ENCODE peak calls at places on chromosomes 6 and 20, in six cellular contexts. One of them, this sample, is unnamed.
A peak's percentile ranks its signal among the peaks of the same experiment; 100 is the strongest.

GRCh38 chr20:9460518-9460917 is 53.9 kb upstream of the LAMP5 start:
- DNase-seq in ovary: no peak
- DNase-seq in adrenal gland: no peak
- DNase-seq in Peyer's patch: no peak
- DNase-seq in breast epithelium: no peak
- DNase-seq in transverse colon: no peak
- DNase-seq in this sample: no peak

GRCh38 chr20:50044353-50044960 is 61.7 kb downstream of the SNAI1 start:
- DNase-seq in ovary: no peak
- DNase-seq in adrenal gland: no peak
- DNase-seq in Peyer's patch: no peak
- DNase-seq in transverse colon: no peak
- DNase-seq in breast epithelium: no peak
- DNase-seq in this sample: no peak

GRCh38 chr6:21840428-21840827 is 246.9 kb downstream of the SOX4 start:
- DNase-seq in breast epithelium: no peak
- DNase-seq in transverse colon: no peak
- DNase-seq in ovary: no peak
- DNase-seq in Peyer's patch: no peak
- DNase-seq in adrenal gland: no peak
- DNase-seq in this sample: no peak

GRCh38 chr6:15329154-15329781 is 83.4 kb downstream of the JARID2 start:
- DNase-seq in Peyer's patch: no peak
- DNase-seq in ovary: no peak
- DNase-seq in breast epithelium: no peak
- DNase-seq in transverse colon: no peak
- DNase-seq in adrenal gland: no peak
- DNase-seq in this sample: no peak

GRCh38 chr6:26536571-26537159 is 1.5 kb upstream of the HMGN4 start:
- DNase-seq in adrenal gland: peak; percentile 35
- DNase-seq in transverse colon: peak; percentile 52
- DNase-seq in ovary: peak; percentile 67
- DNase-seq in Peyer's patch: peak; percentile 52
- DNase-seq in breast epithelium: no peak
- DNase-seq in this sample: peak; percentile 36

GRCh38 chr20:53899351-53900167 is 170.8 kb downstream of the BCAS1 start:
- DNase-seq in ovary: no peak
- DNase-seq in Peyer's patch: peak; percentile 82
- DNase-seq in breast epithelium: no peak
- DNase-seq in transverse colon: peak; percentile 68
- DNase-seq in adrenal gland: peak; percentile 18
- DNase-seq in this sample: no peak

GRCh38 chr6:165556116-165556843 is 106.8 kb downstream of the PDE10A start:
- DNase-seq in Peyer's patch: no peak
- DNase-seq in transverse colon: no peak
- DNase-seq in ovary: no peak
- DNase-seq in adrenal gland: no peak
- DNase-seq in breast epithelium: no peak
- DNase-seq in this sample: no peak

GRCh38 chr6:128494440-128494839 is 26.0 kb downstream of the PTPRK start:
- DNase-seq in ovary: no peak
- DNase-seq in breast epithelium: no peak
- DNase-seq in transverse colon: no peak
- DNase-seq in Peyer's patch: no peak
- DNase-seq in adrenal gland: no peak
- DNase-seq in this sample: no peak

GRCh38 chr20:48002517-48002970 is 217.3 kb upstream of the SULF2 start:
- DNase-seq in adrenal gland: no peak
- DNase-seq in Peyer's patch: peak; percentile 38
- DNase-seq in breast epithelium: no peak
- DNase-seq in transverse colon: no peak
- DNase-seq in ovary: no peak
- DNase-seq in this sample: no peak
- TF ChIP-seq POLR2A in adrenal gland: no peak
- TF ChIP-seq POLR2A in Peyer's patch: no peak
- TF ChIP-seq POLR2A in breast epithelium: no peak
- TF ChIP-seq POLR2A in transverse colon: no peak
- TF ChIP-seq POLR2A in ovary: no peak
- TF ChIP-seq POLR2A in this sample: no peak

DNA sequence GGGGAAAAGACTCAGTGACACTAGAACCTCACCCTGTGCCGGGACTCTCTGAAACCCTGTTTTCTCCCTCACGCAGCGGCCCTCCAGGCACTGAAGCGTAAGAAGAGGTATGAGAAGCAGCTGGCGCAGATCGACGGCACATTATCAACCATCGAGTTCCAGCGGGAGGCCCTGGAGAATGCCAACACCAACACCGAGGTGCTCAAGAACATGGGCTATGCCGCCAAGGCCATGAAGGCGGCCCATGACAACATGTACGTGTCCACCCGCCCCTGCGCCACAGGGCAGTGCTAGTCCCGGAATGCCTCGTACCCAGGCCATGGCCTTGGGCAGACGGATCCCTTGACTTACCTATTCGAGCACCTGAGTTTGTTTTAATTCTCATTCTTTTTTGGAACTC is 37.2 kb downstream of the CHMP4B start:
- DNase-seq in transverse colon: no peak
- DNase-seq in ovary: no peak
- DNase-seq in adrenal gland: no peak
- DNase-seq in Peyer's patch: no peak
- DNase-seq in breast epithelium: no peak
- DNase-seq in this sample: no peak
- TF ChIP-seq POLR2A in transverse colon: no peak
- TF ChIP-seq POLR2A in ovary: no peak
- TF ChIP-seq POLR2A in adrenal gland: no peak
- TF ChIP-seq POLR2A in Peyer's patch: no peak
- TF ChIP-seq POLR2A in breast epithelium: no peak
- TF ChIP-seq POLR2A in this sample: no peak

GRCh38 chr6:112283621-112284020 is 29.3 kb upstream of the LAMA4 start:
- DNase-seq in transverse colon: no peak
- DNase-seq in Peyer's patch: no peak
- DNase-seq in adrenal gland: no peak
- DNase-seq in breast epithelium: no peak
- DNase-seq in ovary: no peak
- DNase-seq in this sample: no peak

GRCh38 chr6:112282217-112282616 is 27.9 kb upstream of the LAMA4 start:
- DNase-seq in adrenal gland: peak; percentile 42
- DNase-seq in breast epithelium: no peak
- DNase-seq in Peyer's patch: peak; percentile 19
- DNase-seq in ovary: peak; percentile 62
- DNase-seq in transverse colon: peak; percentile 32
- DNase-seq in this sample: peak; percentile 72

GRCh38 chr6:112275365-112275764 is 21.0 kb upstream of the LAMA4 start:
- DNase-seq in Peyer's patch: no peak
- DNase-seq in transverse colon: no peak
- DNase-seq in ovary: no peak
- DNase-seq in breast epithelium: no peak
- DNase-seq in adrenal gland: no peak
- DNase-seq in this sample: no peak

GRCh38 chr6:112274774-112275173 is 20.4 kb upstream of the LAMA4 start:
- DNase-seq in transverse colon: no peak
- DNase-seq in Peyer's patch: no peak
- DNase-seq in ovary: no peak
- DNase-seq in breast epithelium: no peak
- DNase-seq in adrenal gland: no peak
- DNase-seq in this sample: no peak

DNA sequence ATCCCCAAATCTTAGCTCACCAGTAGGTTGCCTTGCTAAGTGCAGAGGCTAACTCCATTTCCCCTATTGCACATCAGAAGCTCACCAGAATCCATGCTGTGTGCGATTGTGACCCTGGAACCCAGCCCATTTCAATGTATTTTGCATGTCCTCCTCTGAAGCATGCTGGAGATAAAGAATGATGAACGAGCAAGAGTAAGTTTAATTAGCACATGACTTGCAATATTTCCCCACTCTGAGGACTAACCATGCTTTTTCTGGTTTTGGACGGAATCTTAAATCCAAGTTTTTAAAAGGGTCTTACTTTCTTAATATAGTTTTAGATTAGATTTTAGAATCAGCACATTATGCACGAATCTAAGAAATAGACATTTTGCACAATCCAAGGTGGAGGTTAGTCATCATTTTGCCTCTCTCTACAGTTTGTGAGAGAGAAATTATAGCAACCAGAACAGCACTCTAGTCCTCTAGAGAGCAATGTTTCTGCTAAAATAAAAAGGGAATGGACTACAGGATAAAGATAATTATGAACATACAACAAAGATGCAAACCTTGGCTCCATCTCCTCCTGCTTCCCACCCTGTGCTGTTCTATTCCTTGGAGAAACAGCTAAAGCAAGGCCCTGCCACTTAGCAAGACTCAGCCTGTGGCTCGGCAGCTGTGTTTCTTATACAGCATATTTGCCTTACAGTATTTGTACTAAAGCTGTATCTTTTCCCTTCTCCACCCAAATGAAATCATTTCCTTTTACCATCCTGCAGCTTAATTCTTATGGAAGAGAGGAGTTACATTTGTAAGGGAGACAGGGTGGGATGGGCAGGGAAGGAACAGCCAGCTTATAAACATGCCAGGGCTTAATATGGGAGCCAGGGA is 24.9 kb upstream of the LAMA4 start:
- DNase-seq in ovary: no peak
- DNase-seq in Peyer's patch: no peak
- DNase-seq in breast epithelium: no peak
- DNase-seq in transverse colon: no peak
- DNase-seq in adrenal gland: no peak
- DNase-seq in this sample: no peak
- TF ChIP-seq POLR2A in ovary: no peak
- TF ChIP-seq POLR2A in Peyer's patch: no peak
- TF ChIP-seq POLR2A in breast epithelium: no peak
- TF ChIP-seq POLR2A in transverse colon: no peak
- TF ChIP-seq POLR2A in adrenal gland: no peak
- TF ChIP-seq POLR2A in this sample: no peak

DNA sequence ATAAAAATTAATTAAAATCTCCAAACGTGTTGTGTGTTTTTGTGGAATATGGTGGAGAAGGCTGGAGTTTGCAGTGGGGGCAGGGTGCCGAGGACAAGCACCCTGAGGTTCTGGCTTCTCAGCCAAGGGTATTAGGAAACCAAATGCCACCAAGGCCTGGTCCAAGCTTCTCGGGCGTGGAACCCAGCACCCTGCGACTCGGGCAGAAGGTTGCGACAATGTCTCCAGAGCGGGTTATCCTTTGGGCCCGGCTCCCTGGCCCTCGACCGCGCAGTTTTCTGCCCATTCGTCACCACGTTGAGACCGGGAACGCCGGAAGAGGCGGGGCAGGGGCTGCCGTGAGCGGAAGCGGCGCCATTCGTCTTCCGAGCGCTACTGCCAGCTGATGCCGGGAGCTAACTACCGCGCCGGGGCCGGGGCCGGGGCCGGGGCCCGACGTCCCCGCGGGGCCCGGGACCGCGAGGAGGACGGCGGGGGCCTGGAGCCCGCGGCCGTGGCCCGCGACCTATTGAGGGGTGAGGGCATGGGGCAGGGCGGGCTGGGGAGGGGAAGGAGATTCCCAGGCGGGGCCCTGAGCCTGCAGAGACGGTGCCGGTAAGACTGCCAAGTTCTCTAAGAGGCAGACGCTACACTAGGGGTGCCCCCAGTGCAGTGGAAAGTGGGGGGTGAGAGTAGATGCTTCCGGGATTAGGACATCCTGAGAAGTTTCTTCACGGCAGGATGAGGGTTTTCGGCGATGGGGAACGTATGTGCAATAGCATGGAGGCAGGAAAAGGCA is at the start of gene RRP36:
- DNase-seq in Peyer's patch: peak; percentile 72
- DNase-seq in ovary: peak; percentile 71
- DNase-seq in transverse colon: peak; percentile 81
- DNase-seq in adrenal gland: peak; percentile 81
- DNase-seq in breast epithelium: peak; percentile 71
- DNase-seq in this sample: peak; percentile 66
- TF ChIP-seq POLR2A in Peyer's patch: no peak
- TF ChIP-seq POLR2A in ovary: no peak
- TF ChIP-seq POLR2A in transverse colon: peak; percentile 40
- TF ChIP-seq POLR2A in adrenal gland: no peak
- TF ChIP-seq POLR2A in breast epithelium: no peak
- TF ChIP-seq POLR2A in this sample: no peak

GRCh38 chr6:35474129-35474977 is 6.2 kb downstream of the RPL10A start:
- DNase-seq in ovary: no peak
- DNase-seq in transverse colon: no peak
- DNase-seq in Peyer's patch: no peak
- DNase-seq in breast epithelium: no peak
- DNase-seq in adrenal gland: no peak
- DNase-seq in this sample: no peak
- TF ChIP-seq POLR2A in ovary: no peak
- TF ChIP-seq POLR2A in transverse colon: no peak
- TF ChIP-seq POLR2A in Peyer's patch: no peak
- TF ChIP-seq POLR2A in breast epithelium: no peak
- TF ChIP-seq POLR2A in adrenal gland: no peak
- TF ChIP-seq POLR2A in this sample: no peak

DNA sequence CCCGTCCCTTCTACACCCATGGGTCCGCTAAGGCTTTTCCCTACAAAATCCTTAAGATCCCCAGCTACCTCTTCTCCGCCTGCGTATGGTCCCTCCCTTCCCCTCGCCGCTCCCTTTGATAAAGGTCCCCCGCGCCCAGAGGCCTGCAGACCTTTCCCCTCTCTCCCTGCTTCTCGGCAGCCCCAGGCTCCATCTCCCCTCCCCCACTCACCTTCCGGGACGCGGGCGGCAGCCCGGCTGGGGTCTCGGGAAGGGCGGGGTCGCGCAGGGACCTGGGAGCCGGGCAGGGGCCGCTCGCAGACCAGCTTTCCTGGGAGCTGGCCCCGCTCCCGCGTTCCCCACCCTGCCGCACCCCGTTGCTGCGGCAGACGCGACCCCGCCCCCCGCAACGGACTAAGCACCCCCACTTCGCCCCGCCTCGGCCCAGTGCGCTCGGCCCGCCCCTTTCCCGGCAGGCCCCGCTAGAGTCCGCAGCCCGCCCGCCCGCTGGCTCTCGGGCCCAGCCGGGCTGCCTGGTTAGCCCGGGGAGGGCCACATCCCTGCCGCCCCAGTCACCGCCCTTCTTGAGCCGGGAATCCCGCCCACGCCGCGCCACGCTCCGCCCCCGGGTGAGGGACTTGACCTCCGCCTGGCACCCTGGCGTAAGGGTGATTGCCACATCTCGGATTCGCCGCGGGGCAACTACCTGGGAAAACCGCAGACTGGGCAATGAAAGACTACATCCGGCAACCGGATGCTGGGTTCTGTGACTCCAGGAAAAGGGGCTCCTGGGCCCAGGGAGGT is at the start of gene FLOT1:
- DNase-seq in adrenal gland: peak; percentile 98
- DNase-seq in transverse colon: peak; percentile 99
- DNase-seq in Peyer's patch: peak; percentile 94
- DNase-seq in breast epithelium: peak; percentile 100
- DNase-seq in ovary: peak; percentile 94
- DNase-seq in this sample: peak; percentile 96
- TF ChIP-seq POLR2A in adrenal gland: peak; percentile 68
- TF ChIP-seq POLR2A in transverse colon: peak; percentile 88
- TF ChIP-seq POLR2A in Peyer's patch: peak; percentile 66
- TF ChIP-seq POLR2A in breast epithelium: peak; percentile 19
- TF ChIP-seq POLR2A in ovary: peak; percentile 55
- TF ChIP-seq POLR2A in this sample: peak; percentile 67

DNA sequence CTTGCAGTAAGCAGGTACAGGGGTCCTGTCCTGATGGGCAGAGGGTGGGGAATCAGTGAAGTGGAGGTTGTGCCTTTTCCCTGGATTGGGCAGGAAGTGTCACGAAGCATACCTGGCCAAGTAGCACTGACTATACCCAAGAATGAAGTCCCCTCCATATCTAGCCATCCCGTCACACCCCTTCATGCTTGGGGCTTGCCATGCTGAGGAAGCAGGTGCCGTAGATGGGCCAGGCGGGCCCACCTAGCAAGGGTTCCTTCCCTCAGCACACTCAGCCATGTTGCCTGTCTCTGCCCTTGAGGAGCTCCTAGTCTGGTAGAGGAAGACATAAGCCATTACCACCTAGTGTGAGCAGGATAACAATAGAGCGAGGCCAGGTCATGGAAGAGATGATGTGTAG is 33.5 kb downstream of the EIF2S2 start:
- DNase-seq in transverse colon: no peak
- DNase-seq in adrenal gland: no peak
- DNase-seq in breast epithelium: no peak
- DNase-seq in Peyer's patch: no peak
- DNase-seq in ovary: no peak
- DNase-seq in this sample: no peak
- TF ChIP-seq POLR2A in transverse colon: no peak
- TF ChIP-seq POLR2A in adrenal gland: no peak
- TF ChIP-seq POLR2A in breast epithelium: no peak
- TF ChIP-seq POLR2A in Peyer's patch: no peak
- TF ChIP-seq POLR2A in ovary: no peak
- TF ChIP-seq POLR2A in this sample: no peak